ENCODE peak calls at places on chromosomes 13 and 19, in four cellular contexts. One of them, this sample, is unnamed.

GRCh38 chr13:111636804-111637203 is 316.4 kb downstream of the TEX29 start:
- DNase-seq in left cardiac atrium: no peak
- DNase-seq in stimulated activated CD8-positive, alpha-beta memory T cell treated with anti-CD3 and anti-CD28 coated beads, Interleukin-7, amount 100 ng/mL, for 1 hour: no peak
- DNase-seq in ELR: no peak
- DNase-seq in this sample: no peak

GRCh38 chr19:5942991-5943390 is 28.9 kb downstream of the CAPS start:
- DNase-seq in left cardiac atrium: no peak
- DNase-seq in stimulated activated CD8-positive, alpha-beta memory T cell treated with anti-CD3 and anti-CD28 coated beads, Interleukin-7, amount 100 ng/mL, for 1 hour: no peak
- DNase-seq in ELR: no peak
- DNase-seq in this sample: no peak

GRCh38 chr13:52371736-52372247 is 34.2 kb downstream of the THSD1 start:
- DNase-seq in left cardiac atrium: no peak
- DNase-seq in stimulated activated CD8-positive, alpha-beta memory T cell treated with anti-CD3 and anti-CD28 coated beads, Interleukin-7, amount 100 ng/mL, for 1 hour: no peak
- DNase-seq in ELR: peak
- DNase-seq in this sample: no peak

GRCh38 chr13:21232196-21232595 is 55.7 kb downstream of the MRPL57 start:
- DNase-seq in left cardiac atrium: no peak
- DNase-seq in stimulated activated CD8-positive, alpha-beta memory T cell treated with anti-CD3 and anti-CD28 coated beads, Interleukin-7, amount 100 ng/mL, for 1 hour: no peak
- DNase-seq in ELR: no peak
- DNase-seq in this sample: no peak

GRCh38 chr19:29492761-29493160 is 33.0 kb upstream of the VSTM2B start:
- DNase-seq in left cardiac atrium: no peak
- DNase-seq in stimulated activated CD8-positive, alpha-beta memory T cell treated with anti-CD3 and anti-CD28 coated beads, Interleukin-7, amount 100 ng/mL, for 1 hour: no peak
- DNase-seq in ELR: no peak
- DNase-seq in this sample: no peak

GRCh38 chr13:34638897-34639296 is 303.2 kb upstream of the NBEA start:
- DNase-seq in left cardiac atrium: no peak
- DNase-seq in stimulated activated CD8-positive, alpha-beta memory T cell treated with anti-CD3 and anti-CD28 coated beads, Interleukin-7, amount 100 ng/mL, for 1 hour: no peak
- DNase-seq in ELR: no peak
- DNase-seq in this sample: no peak

GRCh38 chr13:49499889-49500660 is 4.3 kb downstream of the PHF11 start:
- DNase-seq in left cardiac atrium: no peak
- DNase-seq in stimulated activated CD8-positive, alpha-beta memory T cell treated with anti-CD3 and anti-CD28 coated beads, Interleukin-7, amount 100 ng/mL, for 1 hour: no peak
- DNase-seq in ELR: peak
- DNase-seq in this sample: no peak

GRCh38 chr13:103810026-103810425 is 743.8 kb upstream of the SLC10A2 start:
- DNase-seq in left cardiac atrium: no peak
- DNase-seq in stimulated activated CD8-positive, alpha-beta memory T cell treated with anti-CD3 and anti-CD28 coated beads, Interleukin-7, amount 100 ng/mL, for 1 hour: no peak
- DNase-seq in ELR: no peak
- DNase-seq in this sample: no peak

GRCh38 chr19:46984077-46985010 is 35.3 kb upstream of the NPAS1 start:
- DNase-seq in left cardiac atrium: no peak
- DNase-seq in stimulated activated CD8-positive, alpha-beta memory T cell treated with anti-CD3 and anti-CD28 coated beads, Interleukin-7, amount 100 ng/mL, for 1 hour: no peak
- DNase-seq in ELR: peak
- DNase-seq in this sample: no peak

GRCh38 chr19:39310558-39311311 is 9.9 kb downstream of the LRFN1 start:
- DNase-seq in left cardiac atrium: no peak
- DNase-seq in stimulated activated CD8-positive, alpha-beta memory T cell treated with anti-CD3 and anti-CD28 coated beads, Interleukin-7, amount 100 ng/mL, for 1 hour: no peak
- DNase-seq in ELR: peak
- DNase-seq in this sample: no peak

GRCh38 chr19:13476071-13476470 is 30.2 kb downstream of the CACNA1A start:
- DNase-seq in left cardiac atrium: no peak
- DNase-seq in stimulated activated CD8-positive, alpha-beta memory T cell treated with anti-CD3 and anti-CD28 coated beads, Interleukin-7, amount 100 ng/mL, for 1 hour: no peak
- DNase-seq in ELR: no peak
- DNase-seq in this sample: no peak

GRCh38 chr13:36154567-36155231 is 23.5 kb upstream of the DCLK1 start:
- DNase-seq in left cardiac atrium: peak
- DNase-seq in stimulated activated CD8-positive, alpha-beta memory T cell treated with anti-CD3 and anti-CD28 coated beads, Interleukin-7, amount 100 ng/mL, for 1 hour: no peak
- DNase-seq in ELR: no peak
- DNase-seq in this sample: no peak

GRCh38 chr13:87667686-87668085 is 3.5 kb upstream of the SLITRK5 start:
- DNase-seq in left cardiac atrium: no peak
- DNase-seq in stimulated activated CD8-positive, alpha-beta memory T cell treated with anti-CD3 and anti-CD28 coated beads, Interleukin-7, amount 100 ng/mL, for 1 hour: no peak
- DNase-seq in ELR: peak
- DNase-seq in this sample: no peak

GRCh38 chr19:45420356-45420755 is 3.4 kb downstream of the ERCC1 start:
- DNase-seq in left cardiac atrium: no peak
- DNase-seq in stimulated activated CD8-positive, alpha-beta memory T cell treated with anti-CD3 and anti-CD28 coated beads, Interleukin-7, amount 100 ng/mL, for 1 hour: no peak
- DNase-seq in ELR: no peak
- DNase-seq in this sample: no peak

GRCh38 chr13:42617262-42617661 is 43.3 kb downstream of the TNFSF11 start:
- DNase-seq in left cardiac atrium: no peak
- DNase-seq in stimulated activated CD8-positive, alpha-beta memory T cell treated with anti-CD3 and anti-CD28 coated beads, Interleukin-7, amount 100 ng/mL, for 1 hour: no peak
- DNase-seq in ELR: no peak
- DNase-seq in this sample: no peak

GRCh38 chr13:40764587-40765403 is 6.2 kb downstream of the MRPS31 start:
- DNase-seq in left cardiac atrium: no peak
- DNase-seq in stimulated activated CD8-positive, alpha-beta memory T cell treated with anti-CD3 and anti-CD28 coated beads, Interleukin-7, amount 100 ng/mL, for 1 hour: no peak
- DNase-seq in ELR: no peak
- DNase-seq in this sample: no peak

GRCh38 chr13:75399168-75399878 is 82.6 kb downstream of the TBC1D4 start:
- DNase-seq in left cardiac atrium: no peak
- DNase-seq in stimulated activated CD8-positive, alpha-beta memory T cell treated with anti-CD3 and anti-CD28 coated beads, Interleukin-7, amount 100 ng/mL, for 1 hour: no peak
- DNase-seq in ELR: peak
- DNase-seq in this sample: no peak

GRCh38 chr13:82571653-82572052 is 1310.6 kb downstream of the SLITRK1 start:
- DNase-seq in left cardiac atrium: no peak
- DNase-seq in stimulated activated CD8-positive, alpha-beta memory T cell treated with anti-CD3 and anti-CD28 coated beads, Interleukin-7, amount 100 ng/mL, for 1 hour: no peak
- DNase-seq in ELR: peak
- DNase-seq in this sample: no peak

GRCh38 chr19:5090780-5091575 is 122.1 kb downstream of the KDM4B start:
- DNase-seq in left cardiac atrium: peak
- DNase-seq in stimulated activated CD8-positive, alpha-beta memory T cell treated with anti-CD3 and anti-CD28 coated beads, Interleukin-7, amount 100 ng/mL, for 1 hour: no peak
- DNase-seq in ELR: no peak
- DNase-seq in this sample: no peak

GRCh38 chr19:55383789-55384575 is at the start of gene TMEM238:
- DNase-seq in left cardiac atrium: peak
- DNase-seq in stimulated activated CD8-positive, alpha-beta memory T cell treated with anti-CD3 and anti-CD28 coated beads, Interleukin-7, amount 100 ng/mL, for 1 hour: no peak
- DNase-seq in ELR: peak
- DNase-seq in this sample: no peak

GRCh38 chr19:39206122-39206521 is 2.1 kb upstream of the SYCN start:
- DNase-seq in left cardiac atrium: no peak
- DNase-seq in stimulated activated CD8-positive, alpha-beta memory T cell treated with anti-CD3 and anti-CD28 coated beads, Interleukin-7, amount 100 ng/mL, for 1 hour: no peak
- DNase-seq in ELR: no peak
- DNase-seq in this sample: no peak

GRCh38 chr19:55160128-55160985 is 2.8 kb upstream of the TNNI3 start:
- DNase-seq in left cardiac atrium: peak
- DNase-seq in stimulated activated CD8-positive, alpha-beta memory T cell treated with anti-CD3 and anti-CD28 coated beads, Interleukin-7, amount 100 ng/mL, for 1 hour: peak
- DNase-seq in ELR: peak
- DNase-seq in this sample: peak